ENCODE peak calls at places on chromosome 5, in ten cellular contexts. One of them, this sample, is unnamed.

GRCh38 chr5:113029614-113030013 is 53.0 kb downstream of the DCP2 start:
- DNase-seq in SHP77: no peak
- DNase-seq in NCI-H1694: no peak
- DNase-seq in chondrocyte: no peak
- DNase-seq in stimulated activated naive CD4-positive, alpha-beta T cell: no peak
- DNase-seq in ureter: no peak
- DNase-seq in brain microvascular endothelial cell: no peak
- DNase-seq in activated gamma-delta T cell: no peak
- DNase-seq in progenitor cell of endocrine pancreas: no peak
- DNase-seq in stimulated activated CD8-positive, alpha-beta memory T cell treated with anti-CD3 and anti-CD28 coated beads, Interleukin-2, amount 100 ng/mL, for 1 hour: no peak
- DNase-seq in this sample: no peak

GRCh38 chr5:135978212-135978631 is 23.4 kb upstream of the LECT2 start:
- DNase-seq in stimulated activated naive CD4-positive, alpha-beta T cell: no peak
- DNase-seq in NCI-H1694: no peak
- DNase-seq in activated gamma-delta T cell: no peak
- DNase-seq in progenitor cell of endocrine pancreas: no peak
- DNase-seq in SHP77: no peak
- DNase-seq in brain microvascular endothelial cell: no peak
- DNase-seq in stimulated activated CD8-positive, alpha-beta memory T cell treated with anti-CD3 and anti-CD28 coated beads, Interleukin-2, amount 100 ng/mL, for 1 hour: no peak
- DNase-seq in ureter: no peak
- DNase-seq in chondrocyte: no peak
- DNase-seq in this sample: no peak

GRCh38 chr5:11146171-11146570 is 385.1 kb upstream of the DAP start:
- DNase-seq in ureter: no peak
- DNase-seq in brain microvascular endothelial cell: no peak
- DNase-seq in NCI-H1694: no peak
- DNase-seq in stimulated activated CD8-positive, alpha-beta memory T cell treated with anti-CD3 and anti-CD28 coated beads, Interleukin-2, amount 100 ng/mL, for 1 hour: no peak
- DNase-seq in activated gamma-delta T cell: no peak
- DNase-seq in SHP77: no peak
- DNase-seq in progenitor cell of endocrine pancreas: no peak
- DNase-seq in stimulated activated naive CD4-positive, alpha-beta T cell: no peak
- DNase-seq in chondrocyte: no peak
- DNase-seq in this sample: no peak

GRCh38 chr5:76617229-76617628 is 6.0 kb downstream of the F2RL2 start:
- DNase-seq in progenitor cell of endocrine pancreas: no peak
- DNase-seq in brain microvascular endothelial cell: peak
- DNase-seq in NCI-H1694: no peak
- DNase-seq in activated gamma-delta T cell: no peak
- DNase-seq in chondrocyte: no peak
- DNase-seq in SHP77: no peak
- DNase-seq in stimulated activated CD8-positive, alpha-beta memory T cell treated with anti-CD3 and anti-CD28 coated beads, Interleukin-2, amount 100 ng/mL, for 1 hour: no peak
- DNase-seq in stimulated activated naive CD4-positive, alpha-beta T cell: no peak
- DNase-seq in ureter: no peak
- DNase-seq in this sample: no peak

GRCh38 chr5:98428806-98429205 is 344.7 kb upstream of the RGMB start:
- DNase-seq in SHP77: no peak
- DNase-seq in stimulated activated CD8-positive, alpha-beta memory T cell treated with anti-CD3 and anti-CD28 coated beads, Interleukin-2, amount 100 ng/mL, for 1 hour: no peak
- DNase-seq in brain microvascular endothelial cell: peak
- DNase-seq in NCI-H1694: no peak
- DNase-seq in activated gamma-delta T cell: no peak
- DNase-seq in ureter: no peak
- DNase-seq in progenitor cell of endocrine pancreas: no peak
- DNase-seq in chondrocyte: no peak
- DNase-seq in stimulated activated naive CD4-positive, alpha-beta T cell: no peak
- DNase-seq in this sample: no peak

GRCh38 chr5:170832241-170832640 is 29.6 kb upstream of the RANBP17 start:
- DNase-seq in stimulated activated CD8-positive, alpha-beta memory T cell treated with anti-CD3 and anti-CD28 coated beads, Interleukin-2, amount 100 ng/mL, for 1 hour: no peak
- DNase-seq in chondrocyte: no peak
- DNase-seq in NCI-H1694: no peak
- DNase-seq in stimulated activated naive CD4-positive, alpha-beta T cell: no peak
- DNase-seq in SHP77: no peak
- DNase-seq in ureter: no peak
- DNase-seq in brain microvascular endothelial cell: no peak
- DNase-seq in progenitor cell of endocrine pancreas: no peak
- DNase-seq in activated gamma-delta T cell: no peak
- DNase-seq in this sample: no peak

GRCh38 chr5:56052735-56053134 is 58.0 kb upstream of the IL6ST start:
- DNase-seq in chondrocyte: no peak
- DNase-seq in activated gamma-delta T cell: no peak
- DNase-seq in stimulated activated CD8-positive, alpha-beta memory T cell treated with anti-CD3 and anti-CD28 coated beads, Interleukin-2, amount 100 ng/mL, for 1 hour: no peak
- DNase-seq in NCI-H1694: no peak
- DNase-seq in progenitor cell of endocrine pancreas: no peak
- DNase-seq in stimulated activated naive CD4-positive, alpha-beta T cell: no peak
- DNase-seq in SHP77: no peak
- DNase-seq in ureter: no peak
- DNase-seq in brain microvascular endothelial cell: no peak
- DNase-seq in this sample: no peak

GRCh38 chr5:96968614-96969013 is 32.7 kb downstream of the LNPEP start:
- DNase-seq in brain microvascular endothelial cell: no peak
- DNase-seq in stimulated activated CD8-positive, alpha-beta memory T cell treated with anti-CD3 and anti-CD28 coated beads, Interleukin-2, amount 100 ng/mL, for 1 hour: no peak
- DNase-seq in SHP77: no peak
- DNase-seq in activated gamma-delta T cell: no peak
- DNase-seq in stimulated activated naive CD4-positive, alpha-beta T cell: no peak
- DNase-seq in ureter: no peak
- DNase-seq in NCI-H1694: no peak
- DNase-seq in progenitor cell of endocrine pancreas: no peak
- DNase-seq in chondrocyte: no peak
- DNase-seq in this sample: no peak

GRCh38 chr5:146646441-146646840 is 130.5 kb upstream of the GPR151 start:
- DNase-seq in activated gamma-delta T cell: no peak
- DNase-seq in progenitor cell of endocrine pancreas: no peak
- DNase-seq in chondrocyte: no peak
- DNase-seq in ureter: no peak
- DNase-seq in brain microvascular endothelial cell: no peak
- DNase-seq in SHP77: no peak
- DNase-seq in stimulated activated naive CD4-positive, alpha-beta T cell: no peak
- DNase-seq in stimulated activated CD8-positive, alpha-beta memory T cell treated with anti-CD3 and anti-CD28 coated beads, Interleukin-2, amount 100 ng/mL, for 1 hour: no peak
- DNase-seq in NCI-H1694: no peak
- DNase-seq in this sample: no peak

GRCh38 chr5:111172504-111172903 is 51.7 kb upstream of the CAMK4 start:
- DNase-seq in NCI-H1694: no peak
- DNase-seq in SHP77: no peak
- DNase-seq in ureter: no peak
- DNase-seq in chondrocyte: no peak
- DNase-seq in stimulated activated naive CD4-positive, alpha-beta T cell: no peak
- DNase-seq in stimulated activated CD8-positive, alpha-beta memory T cell treated with anti-CD3 and anti-CD28 coated beads, Interleukin-2, amount 100 ng/mL, for 1 hour: no peak
- DNase-seq in brain microvascular endothelial cell: no peak
- DNase-seq in progenitor cell of endocrine pancreas: no peak
- DNase-seq in activated gamma-delta T cell: no peak
- DNase-seq in this sample: no peak

GRCh38 chr5:117138523-117138922 is 563.9 kb upstream of the SEMA6A start:
- DNase-seq in brain microvascular endothelial cell: no peak
- DNase-seq in NCI-H1694: no peak
- DNase-seq in chondrocyte: no peak
- DNase-seq in ureter: no peak
- DNase-seq in progenitor cell of endocrine pancreas: no peak
- DNase-seq in stimulated activated naive CD4-positive, alpha-beta T cell: no peak
- DNase-seq in SHP77: no peak
- DNase-seq in activated gamma-delta T cell: no peak
- DNase-seq in stimulated activated CD8-positive, alpha-beta memory T cell treated with anti-CD3 and anti-CD28 coated beads, Interleukin-2, amount 100 ng/mL, for 1 hour: no peak
- DNase-seq in this sample: no peak